ENCODE peak calls at places on chromosomes 13 and 19, in five cellular contexts. One of them, this sample, is unnamed.

GRCh38 chr13:102817907-102818306 is 19.0 kb downstream of the BIVM start:
- DNase-seq in brain microvascular endothelial cell: no peak
- DNase-seq in thoracic aorta: no peak
- DNase-seq in ascending aorta: no peak
- DNase-seq in cardiac fibroblast: no peak
- DNase-seq in this sample: no peak

GRCh38 chr13:23984541-23984940 is 87.2 kb upstream of the C1QTNF9B start:
- DNase-seq in brain microvascular endothelial cell: no peak
- DNase-seq in thoracic aorta: no peak
- DNase-seq in ascending aorta: no peak
- DNase-seq in cardiac fibroblast: no peak
- DNase-seq in this sample: no peak

GRCh38 chr19:6744381-6745288 is 5.2 kb downstream of the TRIP10 start:
- DNase-seq in brain microvascular endothelial cell: peak
- DNase-seq in thoracic aorta: no peak
- DNase-seq in ascending aorta: peak
- DNase-seq in cardiac fibroblast: peak
- DNase-seq in this sample: no peak

GRCh38 chr13:80706164-80706471 is 365.2 kb upstream of the SPRY2 start:
- DNase-seq in brain microvascular endothelial cell: no peak
- DNase-seq in thoracic aorta: no peak
- DNase-seq in ascending aorta: no peak
- DNase-seq in cardiac fibroblast: no peak
- DNase-seq in this sample: no peak

GRCh38 chr13:68234278-68234677 is 1004.1 kb upstream of the PCDH9 start:
- DNase-seq in brain microvascular endothelial cell: peak
- DNase-seq in thoracic aorta: no peak
- DNase-seq in ascending aorta: no peak
- DNase-seq in cardiac fibroblast: no peak
- DNase-seq in this sample: no peak

GRCh38 chr13:30312859-30313258 is 5.5 kb upstream of the KATNAL1 start:
- DNase-seq in brain microvascular endothelial cell: no peak
- DNase-seq in thoracic aorta: no peak
- DNase-seq in ascending aorta: no peak
- DNase-seq in cardiac fibroblast: peak
- DNase-seq in this sample: no peak

GRCh38 chr13:93689333-93689732 is 462.7 kb downstream of the GPC6 start:
- DNase-seq in brain microvascular endothelial cell: no peak
- DNase-seq in thoracic aorta: no peak
- DNase-seq in ascending aorta: no peak
- DNase-seq in cardiac fibroblast: no peak
- DNase-seq in this sample: no peak

GRCh38 chr13:19267746-19268145 is 86.1 kb upstream of the TUBA3C start:
- DNase-seq in brain microvascular endothelial cell: no peak
- DNase-seq in thoracic aorta: no peak
- DNase-seq in ascending aorta: no peak
- DNase-seq in cardiac fibroblast: no peak
- DNase-seq in this sample: no peak

GRCh38 chr13:111058796-111059506 is 56.2 kb upstream of the ARHGEF7 start:
- DNase-seq in brain microvascular endothelial cell: peak
- DNase-seq in thoracic aorta: no peak
- DNase-seq in ascending aorta: no peak
- DNase-seq in cardiac fibroblast: no peak
- DNase-seq in this sample: no peak

GRCh38 chr19:46426506-46427162 is 2.1 kb downstream of the PNMA8C start:
- DNase-seq in brain microvascular endothelial cell: peak
- DNase-seq in thoracic aorta: no peak
- DNase-seq in ascending aorta: peak
- DNase-seq in cardiac fibroblast: peak
- DNase-seq in this sample: no peak

GRCh38 chr19:33022472-33023116 is 42.1 kb downstream of the RHPN2 start:
- DNase-seq in brain microvascular endothelial cell: no peak
- DNase-seq in thoracic aorta: no peak
- DNase-seq in ascending aorta: no peak
- DNase-seq in cardiac fibroblast: no peak
- DNase-seq in this sample: no peak
- TF ChIP-seq CTCF in brain microvascular endothelial cell: no peak
- TF ChIP-seq CTCF in thoracic aorta: no peak
- TF ChIP-seq CTCF in ascending aorta: no peak
- TF ChIP-seq CTCF in cardiac fibroblast: no peak
- TF ChIP-seq CTCF in this sample: no peak

DNA sequence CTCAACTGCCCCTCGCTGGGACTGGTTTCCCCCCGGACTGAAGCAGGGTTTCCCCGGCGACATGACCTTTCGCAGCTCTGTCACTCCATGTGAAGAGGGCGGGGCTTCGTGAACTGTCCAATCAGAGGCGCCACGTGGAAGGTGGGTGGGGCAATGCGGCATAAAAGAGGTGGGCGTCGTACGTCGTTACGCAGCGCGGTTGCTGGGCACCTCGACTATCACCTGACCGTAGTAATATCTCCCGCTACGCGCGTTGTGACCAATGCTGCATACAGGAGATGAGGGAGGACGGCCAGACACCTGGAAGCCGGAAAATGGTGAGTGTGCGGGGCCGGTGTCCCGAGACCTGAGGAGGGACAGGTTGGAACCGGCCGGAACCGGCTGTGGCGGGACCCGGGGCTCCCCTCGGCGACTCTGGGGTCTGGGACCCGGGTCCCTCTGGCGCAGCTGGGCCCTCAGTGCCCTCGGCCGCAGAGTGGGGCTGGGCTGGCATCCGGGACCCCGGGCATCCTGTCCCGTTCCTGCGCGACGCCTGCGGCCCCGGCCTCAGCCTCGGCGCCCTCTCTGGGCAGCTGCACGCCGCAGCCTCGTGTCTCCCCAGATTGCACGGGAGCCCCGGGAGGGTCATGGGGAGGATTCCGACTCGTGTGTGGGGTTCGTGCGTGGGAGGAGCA is 32.1 kb downstream of the ZNF136 start:
- DNase-seq in brain microvascular endothelial cell: peak
- DNase-seq in thoracic aorta: peak
- DNase-seq in ascending aorta: peak
- DNase-seq in cardiac fibroblast: peak
- DNase-seq in this sample: peak
- TF ChIP-seq CTCF in brain microvascular endothelial cell: no peak
- TF ChIP-seq CTCF in thoracic aorta: no peak
- TF ChIP-seq CTCF in ascending aorta: no peak
- TF ChIP-seq CTCF in cardiac fibroblast: no peak
- TF ChIP-seq CTCF in this sample: no peak

GRCh38 chr19:41570179-41570578 is 5.8 kb upstream of the CEACAM21 start:
- DNase-seq in brain microvascular endothelial cell: no peak
- DNase-seq in thoracic aorta: no peak
- DNase-seq in ascending aorta: no peak
- DNase-seq in cardiac fibroblast: no peak
- DNase-seq in this sample: no peak
- TF ChIP-seq CTCF in brain microvascular endothelial cell: no peak
- TF ChIP-seq CTCF in thoracic aorta: no peak
- TF ChIP-seq CTCF in ascending aorta: no peak
- TF ChIP-seq CTCF in cardiac fibroblast: no peak
- TF ChIP-seq CTCF in this sample: no peak

GRCh38 chr19:11708457-11708856 is 30.3 kb downstream of the ZNF823 start:
- DNase-seq in brain microvascular endothelial cell: no peak
- DNase-seq in thoracic aorta: no peak
- DNase-seq in ascending aorta: no peak
- DNase-seq in cardiac fibroblast: no peak
- DNase-seq in this sample: no peak

GRCh38 chr19:11705474-11705873 is 33.3 kb downstream of the ZNF823 start:
- DNase-seq in brain microvascular endothelial cell: no peak
- DNase-seq in thoracic aorta: no peak
- DNase-seq in ascending aorta: no peak
- DNase-seq in cardiac fibroblast: no peak
- DNase-seq in this sample: no peak

DNA sequence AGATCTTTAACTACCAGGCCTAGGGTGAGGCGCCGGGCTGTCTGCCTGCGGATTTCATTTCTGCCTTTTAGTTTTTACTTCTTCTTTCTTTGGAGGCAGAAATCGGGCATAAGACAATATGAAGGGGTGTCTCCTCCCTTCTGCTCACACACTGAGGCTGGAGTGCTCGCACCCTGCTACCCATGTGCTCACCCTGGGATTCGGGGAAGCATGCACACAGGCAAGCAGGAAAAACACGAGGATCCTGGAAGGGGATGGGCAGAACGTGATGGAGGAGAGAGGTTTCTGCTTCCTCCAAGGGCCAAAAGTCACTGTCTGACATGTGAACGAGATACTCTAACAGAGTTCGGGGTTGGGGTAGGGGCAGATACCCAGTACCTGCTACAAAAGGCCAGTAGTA is 28.4 kb downstream of the ZNF823 start:
- DNase-seq in brain microvascular endothelial cell: no peak
- DNase-seq in thoracic aorta: no peak
- DNase-seq in ascending aorta: no peak
- DNase-seq in cardiac fibroblast: no peak
- DNase-seq in this sample: no peak
- TF ChIP-seq CTCF in brain microvascular endothelial cell: no peak
- TF ChIP-seq CTCF in thoracic aorta: no peak
- TF ChIP-seq CTCF in ascending aorta: no peak
- TF ChIP-seq CTCF in cardiac fibroblast: no peak
- TF ChIP-seq CTCF in this sample: no peak

GRCh38 chr13:71674776-71675352 is 192.1 kb downstream of the DACH1 start:
- DNase-seq in brain microvascular endothelial cell: no peak
- DNase-seq in thoracic aorta: no peak
- DNase-seq in ascending aorta: no peak
- DNase-seq in cardiac fibroblast: no peak
- DNase-seq in this sample: no peak
- TF ChIP-seq CTCF in brain microvascular endothelial cell: peak
- TF ChIP-seq CTCF in thoracic aorta: no peak
- TF ChIP-seq CTCF in ascending aorta: no peak
- TF ChIP-seq CTCF in cardiac fibroblast: peak
- TF ChIP-seq CTCF in this sample: no peak

GRCh38 chr13:91308299-91308698 is 39.2 kb upstream of the MIR17HG start:
- DNase-seq in brain microvascular endothelial cell: no peak
- DNase-seq in thoracic aorta: no peak
- DNase-seq in ascending aorta: no peak
- DNase-seq in cardiac fibroblast: no peak
- DNase-seq in this sample: no peak
- TF ChIP-seq CTCF in brain microvascular endothelial cell: peak
- TF ChIP-seq CTCF in thoracic aorta: no peak
- TF ChIP-seq CTCF in ascending aorta: no peak
- TF ChIP-seq CTCF in cardiac fibroblast: no peak
- TF ChIP-seq CTCF in this sample: no peak

GRCh38 chr13:27283906-27284523 is 13.4 kb downstream of the RASL11A start:
- DNase-seq in brain microvascular endothelial cell: no peak
- DNase-seq in thoracic aorta: no peak
- DNase-seq in ascending aorta: no peak
- DNase-seq in cardiac fibroblast: peak
- DNase-seq in this sample: no peak
- TF ChIP-seq CTCF in brain microvascular endothelial cell: peak
- TF ChIP-seq CTCF in thoracic aorta: peak
- TF ChIP-seq CTCF in ascending aorta: peak
- TF ChIP-seq CTCF in cardiac fibroblast: peak
- TF ChIP-seq CTCF in this sample: no peak

GRCh38 chr19:4375164-4375619 is 25.2 kb downstream of the SH3GL1 start:
- DNase-seq in brain microvascular endothelial cell: no peak
- DNase-seq in thoracic aorta: no peak
- DNase-seq in ascending aorta: no peak
- DNase-seq in cardiac fibroblast: no peak
- DNase-seq in this sample: no peak

GRCh38 chr19:4376245-4376990 is 23.9 kb downstream of the SH3GL1 start:
- DNase-seq in brain microvascular endothelial cell: no peak
- DNase-seq in thoracic aorta: no peak
- DNase-seq in ascending aorta: no peak
- DNase-seq in cardiac fibroblast: no peak
- DNase-seq in this sample: no peak

GRCh38 chr19:4376991-4377781 is 23.2 kb downstream of the SH3GL1 start:
- DNase-seq in brain microvascular endothelial cell: no peak
- DNase-seq in thoracic aorta: no peak
- DNase-seq in ascending aorta: no peak
- DNase-seq in cardiac fibroblast: no peak
- DNase-seq in this sample: no peak

GRCh38 chr19:4374451-4375163 is 25.7 kb downstream of the SH3GL1 start:
- DNase-seq in brain microvascular endothelial cell: peak
- DNase-seq in thoracic aorta: peak
- DNase-seq in ascending aorta: peak
- DNase-seq in cardiac fibroblast: peak
- DNase-seq in this sample: peak

DNA sequence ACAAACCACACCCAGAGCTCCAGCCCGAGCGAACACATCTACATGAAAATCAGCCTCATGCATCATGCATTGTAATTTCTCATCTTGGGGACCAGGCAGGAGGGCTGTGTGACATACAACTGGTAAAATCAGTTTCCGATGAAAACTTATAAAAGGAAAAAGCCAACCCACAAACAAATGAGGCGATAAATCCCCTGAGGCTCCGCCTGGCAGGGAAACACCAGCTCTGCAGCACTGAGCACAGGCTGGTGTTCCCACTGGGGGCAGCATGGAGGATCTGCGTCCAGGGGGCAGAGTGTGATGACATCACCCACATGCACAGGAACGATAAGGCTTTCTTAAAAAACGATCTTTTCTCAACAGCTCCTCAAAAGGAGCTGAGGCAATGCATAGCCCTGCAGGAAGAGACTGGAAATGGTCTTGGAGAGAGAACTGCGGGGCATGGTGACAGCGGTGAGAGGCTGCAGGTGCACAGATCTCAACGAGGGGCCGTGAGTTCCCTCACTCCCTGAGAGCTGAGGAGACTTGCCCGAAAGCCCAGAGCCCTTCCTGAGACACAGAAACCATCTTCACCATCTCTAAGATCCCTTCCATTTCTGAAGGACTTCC is 24.6 kb downstream of the SH3GL1 start:
- DNase-seq in brain microvascular endothelial cell: peak
- DNase-seq in thoracic aorta: no peak
- DNase-seq in ascending aorta: peak
- DNase-seq in cardiac fibroblast: peak
- DNase-seq in this sample: no peak
- TF ChIP-seq CTCF in brain microvascular endothelial cell: peak
- TF ChIP-seq CTCF in thoracic aorta: peak
- TF ChIP-seq CTCF in ascending aorta: peak
- TF ChIP-seq CTCF in cardiac fibroblast: peak
- TF ChIP-seq CTCF in this sample: no peak

GRCh38 chr13:27869436-27870090 is 50.2 kb upstream of the PDX1 start:
- DNase-seq in brain microvascular endothelial cell: no peak
- DNase-seq in thoracic aorta: no peak
- DNase-seq in ascending aorta: no peak
- DNase-seq in cardiac fibroblast: no peak
- DNase-seq in this sample: no peak

GRCh38 chr13:27868639-27869435 is 51.0 kb upstream of the PDX1 start:
- DNase-seq in brain microvascular endothelial cell: peak
- DNase-seq in thoracic aorta: no peak
- DNase-seq in ascending aorta: no peak
- DNase-seq in cardiac fibroblast: peak
- DNase-seq in this sample: no peak
- TF ChIP-seq CTCF in brain microvascular endothelial cell: peak
- TF ChIP-seq CTCF in thoracic aorta: no peak
- TF ChIP-seq CTCF in ascending aorta: peak
- TF ChIP-seq CTCF in cardiac fibroblast: peak
- TF ChIP-seq CTCF in this sample: no peak

DNA sequence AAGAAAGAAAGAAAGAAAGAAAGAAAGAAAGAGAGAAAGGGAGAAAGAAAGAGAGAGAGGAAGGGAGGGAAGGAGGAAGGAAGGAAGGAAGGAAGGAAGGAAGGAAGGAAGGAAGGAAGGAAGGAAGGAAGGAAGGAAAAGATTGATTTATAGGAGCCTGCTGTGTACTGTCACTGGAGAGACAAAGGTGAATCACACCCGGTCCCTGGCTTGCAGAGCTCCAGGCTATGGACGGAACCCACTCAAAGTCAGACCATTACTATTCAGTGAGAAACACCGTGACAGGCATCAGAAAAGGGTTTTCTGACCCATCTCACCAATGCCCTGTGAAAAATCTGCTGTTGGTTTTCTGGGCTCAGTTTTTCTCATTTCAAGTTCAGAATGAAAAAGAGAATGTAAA is 7.3 kb upstream of the CEACAM6 start:
- DNase-seq in brain microvascular endothelial cell: no peak
- DNase-seq in thoracic aorta: no peak
- DNase-seq in ascending aorta: no peak
- DNase-seq in cardiac fibroblast: no peak
- DNase-seq in this sample: no peak
- TF ChIP-seq CTCF in brain microvascular endothelial cell: no peak
- TF ChIP-seq CTCF in thoracic aorta: no peak
- TF ChIP-seq CTCF in ascending aorta: no peak
- TF ChIP-seq CTCF in cardiac fibroblast: no peak
- TF ChIP-seq CTCF in this sample: no peak

This sample was measured in omental fat pad.